ENCODE peak calls at places on chromosomes 12 and 14, in seven cellular contexts. Z is T-cell; R is NCI-H2081; N is nucleus accumbens; J is activated T-helper 1 cell treated with anti-CD3 and anti-CD28 coated beads, Interleukin-12 subunit alpha, Interleukin-12 subunit beta, Interleukin-2, Interleukin-4 antibody, amounts not matched to agents 30 ng/mL and 10 ng/mL and 1 ng/mL, durations not matched to agents 14 hours and 24 hours and 36 hours; Q is T-helper 1 cell; P is cardiac fibroblast. O is an unnamed sample.

GRCh38 chr14:42556551-42556950 is 949.9 kb downstream of the LRFN5 start:
- DNase-seq in Z (no peak), R (peak), N (no peak), J (no peak), Q (no peak), P (no peak), O (no peak)

GRCh38 chr12:10847701-10848100 is 1.6 kb downstream of the PRR4 start:
- DNase-seq in Z (no peak), R (no peak), N (no peak), J (no peak), Q (no peak), P (no peak), O (no peak)

GRCh38 chr14:68779761-68780323 is 13.0 kb downstream of the ZFP36L1 start:
- DNase-seq in Z (peak), R (no peak), N (no peak), J (no peak), Q (peak), P (peak), O (no peak)

GRCh38 chr12:32051511-32052299 is 54.9 kb upstream of the BICD1 start:
- DNase-seq in Z (no peak), R (no peak), N (no peak), J (no peak), Q (no peak), P (peak), O (no peak)

GRCh38 chr14:50961606-50962259 is 17.4 kb upstream of the PYGL start:
- DNase-seq in Z (no peak), R (peak), N (no peak), J (no peak), Q (no peak), P (peak), O (no peak)

GRCh38 chr14:51638071-51638944 is 13.4 kb upstream of the FRMD6 start:
- DNase-seq in Z (no peak), R (no peak), N (no peak), J (no peak), Q (no peak), P (peak), O (no peak)

GRCh38 chr12:7321624-7322023 is 17.8 kb downstream of the ACSM4 start:
- DNase-seq in Z (no peak), R (no peak), N (no peak), J (no peak), Q (no peak), P (no peak), O (no peak)

GRCh38 chr14:100131181-100131580 is 28.3 kb downstream of the DEGS2 start:
- DNase-seq in Z (no peak), R (peak), N (no peak), J (no peak), Q (no peak), P (no peak), O (no peak)

GRCh38 chr12:124730455-124730932 is 133.2 kb downstream of the SCARB1 start:
- DNase-seq in Z (no peak), R (peak), N (no peak), J (no peak), Q (no peak), P (peak), O (no peak)